ENCODE peak calls at places on chromosomes 7 and 10, in four cellular contexts. F, A, Y and U are unnamed samples.

GRCh38 chr7:111498608-111499007 is 63.7 kb downstream of the IMMP2L start:
- DNase-seq in F (no peak), A (no peak), Y (no peak), U (no peak)

GRCh38 chr7:38592737-38593136 is 38.4 kb downstream of the AMPH start:
- DNase-seq in F (no peak), A (no peak), Y (no peak), U (no peak)

GRCh38 chr10:88070080-88070880 is 206.9 kb downstream of the PTEN start:
- DNase-seq in F (no peak), A (peak; percentile 44), Y (peak; percentile 30), U (no peak)

GRCh38 chr10:34434119-34434594 is 380.9 kb downstream of the PARD3 start:
- DNase-seq in F (no peak), A (peak; percentile 29), Y (peak; percentile 73), U (no peak)

GRCh38 chr7:99210265-99210970 is 2.5 kb upstream of the KPNA7 start:
- DNase-seq in F (no peak), A (peak; percentile 74), Y (no peak), U (no peak)

GRCh38 chr7:100469227-100470044 is 5.4 kb upstream of the SPACDR start:
- DNase-seq in F (peak; percentile 89), A (peak; percentile 90), Y (peak; percentile 45), U (no peak)

GRCh38 chr10:114026189-114027040 is 17.3 kb upstream of the ADRB1 start:
- DNase-seq in F (no peak), A (peak; percentile 31), Y (peak; percentile 86), U (peak; percentile 42)

GRCh38 chr7:64877714-64878610 is 25.1 kb upstream of the ZNF273 start:
- DNase-seq in F (no peak), A (no peak), Y (no peak), U (no peak)

GRCh38 chr7:27103489-27104226 is 1.2 kb upstream of the HOXA2 start:
- DNase-seq in F (peak; percentile 56), A (no peak), Y (peak; percentile 47), U (no peak)

GRCh38 chr10:128530301-128530700 is 404.1 kb upstream of the MKI67 start:
- DNase-seq in F (no peak), A (peak; percentile 26), Y (no peak), U (no peak)

GRCh38 chr7:2165610-2166594 is 66.8 kb downstream of the MAD1L1 start:
- DNase-seq in F (no peak), A (no peak), Y (no peak), U (no peak)

GRCh38 chr7:33853361-33854062 is 51.8 kb upstream of the BMPER start:
- DNase-seq in F (no peak), A (no peak), Y (peak; percentile 96), U (no peak)

GRCh38 chr7:107860241-107860961 is 30.6 kb upstream of the DLD start:
- DNase-seq in F (no peak), A (peak; percentile 42), Y (no peak), U (no peak)

GRCh38 chr10:4770766-4771553 is 55.0 kb upstream of the AKR1E2 start:
- DNase-seq in F (no peak), A (peak; percentile 34), Y (peak; percentile 97), U (peak; percentile 79)

GRCh38 chr7:2568521-2569223 is 9.9 kb downstream of the IQCE start:
- DNase-seq in F (no peak), A (no peak), Y (no peak), U (no peak)

GRCh38 chr7:100544949-100545635 is 6.1 kb downstream of the AGFG2 start:
- DNase-seq in F (no peak), A (no peak), Y (no peak), U (no peak)

GRCh38 chr10:93777092-93777491 is 19.4 kb downstream of the LGI1 start:
- DNase-seq in F (no peak), A (no peak), Y (peak; percentile 15), U (no peak)

GRCh38 chr7:18128846-18129245 is 101.2 kb upstream of the PRPS1L1 start:
- DNase-seq in F (peak; percentile 17), A (no peak), Y (no peak), U (no peak)

GRCh38 chr7:24587853-24588252 is 14.6 kb downstream of the PALS2 start:
- DNase-seq in F (peak; percentile 70), A (no peak), Y (no peak), U (no peak)

GRCh38 chr7:146321301-146321700 is 204.7 kb downstream of the CNTNAP2 start:
- DNase-seq in F (peak; percentile 48), A (no peak), Y (no peak), U (no peak)

GRCh38 chr7:29217112-29217511 is 22.5 kb downstream of the CHN2 start:
- DNase-seq in F (no peak), A (peak; percentile 26), Y (no peak), U (no peak)

GRCh38 chr10:74063256-74063655 is 65.3 kb downstream of the VCL start:
- DNase-seq in F (no peak), A (no peak), Y (peak; percentile 74), U (no peak)

GRCh38 chr7:156026076-156027002 is 214.1 kb upstream of the SHH start:
- DNase-seq in F (no peak), A (no peak), Y (no peak), U (no peak)

GRCh38 chr7:25861704-25862253 is 290.2 kb upstream of the NFE2L3 start:
- DNase-seq in F (no peak), A (no peak), Y (no peak), U (no peak)

GRCh38 chr7:55242613-55243012 is 122.5 kb upstream of the LANCL2 start:
- DNase-seq in F (no peak), A (no peak), Y (peak; percentile 27), U (no peak)

GRCh38 chr10:43151371-43151770 is 13.1 kb downstream of the CSGALNACT2 start:
- DNase-seq in F (peak; percentile 13), A (no peak), Y (no peak), U (no peak)

GRCh38 chr10:77328272-77328816 is 309.3 kb downstream of the KCNMA1 start:
- DNase-seq in F (peak; percentile 80), A (peak; percentile 74), Y (peak; percentile 33), U (no peak)

GRCh38 chr7:97022451-97023306 is 2.0 kb downstream of the DLX5 start:
- DNase-seq in F (peak; percentile 39), A (no peak), Y (no peak), U (no peak)

DNA sequence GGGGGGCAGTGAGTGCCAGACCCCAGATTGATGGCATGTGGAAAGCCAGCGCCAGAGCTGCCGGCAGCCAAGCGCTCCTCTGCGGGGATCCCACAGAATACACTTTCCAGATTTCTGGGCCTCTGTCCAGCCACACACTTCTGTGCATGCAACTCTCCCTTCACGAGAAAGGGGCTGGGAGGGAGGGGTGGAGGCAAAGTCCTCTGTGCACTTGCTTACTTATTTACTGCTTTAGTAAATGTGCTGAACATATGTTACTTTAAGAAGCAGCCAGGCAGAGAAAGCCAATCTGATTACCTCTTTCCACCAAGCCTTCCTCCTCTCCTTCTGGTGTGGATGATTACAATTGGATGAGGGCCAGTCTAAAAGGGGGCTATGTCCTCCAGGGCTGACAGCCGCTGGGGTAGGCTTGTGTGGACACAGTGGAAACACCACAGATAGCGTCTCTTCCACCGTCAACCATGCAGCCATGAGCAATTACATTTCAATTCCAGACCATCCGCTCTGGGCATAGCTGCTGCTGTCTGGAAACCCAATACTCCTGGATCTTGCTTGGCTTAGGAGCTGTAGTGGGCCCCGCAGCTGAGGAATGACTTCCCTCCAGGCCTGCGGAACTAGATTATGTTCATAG is 322.8 kb upstream of the ANKRD30A start:
- DNase-seq in F (no peak), A (peak; percentile 47), Y (peak; percentile 9), U (no peak)
- H3K4me2 ChIP-seq in F (no peak overlapping the region), A (peak overlapping the region; percentile 57), Y (no peak overlapping the region), U (no peak overlapping the region)

GRCh38 chr7:142797799-142798377 is 27.1 kb downstream of the PRSS2 start:
- DNase-seq in F (peak; percentile 29), A (no peak), Y (peak; percentile 15), U (no peak)
- TF ChIP-seq EZH2 in F (no peak), A (no peak), Y (no peak), U (peak; percentile 97)

GRCh38 chr7:85183296-85183695 is 3.6 kb downstream of the SEMA3D start:
- DNase-seq in F (no peak), A (no peak), Y (no peak), U (no peak)

GRCh38 chr7:85186083-85186520 is 754 bp downstream of the SEMA3D start:
- DNase-seq in F (peak; percentile 69), A (peak; percentile 78), Y (peak; percentile 68), U (no peak)

GRCh38 chr7:85186521-85187241 is at the start of gene SEMA3D:
- DNase-seq in F (peak; percentile 92), A (peak; percentile 92), Y (peak; percentile 85), U (no peak)

GRCh38 chr7:85184599-85185354 is 2.1 kb downstream of the SEMA3D start:
- DNase-seq in F (peak; percentile 71), A (peak; percentile 67), Y (peak; percentile 47), U (no peak)

GRCh38 chr7:85185355-85186082 is 1.3 kb downstream of the SEMA3D start:
- DNase-seq in F (peak; percentile 78), A (peak; percentile 78), Y (peak; percentile 71), U (no peak)
- H3K4me2 ChIP-seq in F (peak overlapping the region; percentile 97), A (peak overlapping the region; percentile 86), Y (peak overlapping the region; percentile 92), U (peak overlapping the region; percentile 78)

DNA sequence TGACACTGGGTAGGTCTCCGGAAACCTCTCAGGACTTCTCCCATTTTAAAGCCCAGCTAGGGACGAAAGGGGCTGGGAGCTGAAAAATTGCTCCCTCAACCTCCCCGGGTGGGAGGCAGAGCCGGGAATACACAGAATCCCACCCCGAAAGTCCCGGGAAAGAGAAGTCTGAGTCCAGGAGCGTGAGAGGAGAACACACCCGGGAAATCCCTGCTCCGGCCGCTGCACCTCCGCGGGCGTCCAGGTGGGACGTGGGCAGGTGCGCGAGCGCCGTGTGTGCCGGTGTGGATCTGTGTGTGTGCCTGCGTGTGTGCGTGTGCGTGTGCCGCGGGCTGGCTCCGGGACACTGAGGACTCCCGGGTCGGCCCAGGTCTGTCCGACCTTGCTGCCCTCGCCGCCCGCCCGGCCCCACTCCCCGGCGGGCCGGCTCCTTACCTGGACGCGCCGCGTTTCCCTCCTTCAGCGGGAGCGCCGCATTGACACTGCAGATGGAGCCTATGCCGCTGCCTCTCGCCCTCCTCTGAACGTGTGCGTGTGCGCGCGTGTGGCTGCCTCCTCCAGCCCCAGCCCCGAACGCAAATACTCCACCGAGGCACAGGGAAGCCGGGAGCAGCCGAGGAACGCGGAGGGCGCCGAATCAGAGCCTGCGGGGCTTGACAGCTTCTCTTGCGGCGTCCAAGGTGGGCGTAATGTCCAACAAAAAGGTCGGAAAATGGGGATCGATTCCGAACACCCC is at the start of gene PLXNA4:
- DNase-seq in F (peak; percentile 52), A (peak; percentile 31), Y (peak; percentile 26), U (no peak)
- TF ChIP-seq EZH2 in F (peak; percentile 85), A (no peak), Y (peak; percentile 79), U (peak; percentile 100)

DNA sequence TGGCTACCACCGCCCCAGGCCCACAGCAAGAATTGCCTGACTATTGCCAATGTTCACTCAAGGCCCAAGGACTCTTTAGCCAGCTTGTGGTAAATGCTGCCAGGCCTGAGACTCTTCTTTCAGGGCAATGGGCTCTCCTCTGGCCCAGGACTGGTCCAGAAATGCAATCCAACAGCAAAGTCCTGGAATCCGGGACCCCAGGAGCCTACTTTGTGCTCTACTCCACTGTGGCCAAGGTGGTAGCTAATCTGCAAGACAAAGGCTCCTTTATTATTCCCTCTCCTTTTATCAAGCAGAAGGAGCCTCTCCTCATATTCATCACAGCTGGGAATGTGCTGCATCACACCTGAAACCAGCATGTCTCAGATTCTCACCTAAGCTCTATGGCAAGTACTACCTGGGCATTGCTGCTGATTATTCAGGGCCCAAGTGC is 107.6 kb upstream of the PRSS58 start:
- DNase-seq in F (no peak), A (no peak), Y (no peak), U (no peak)
- H3K4me2 ChIP-seq in F (no peak overlapping the region), A (no peak overlapping the region), Y (no peak overlapping the region), U (no peak overlapping the region)